ENCODE peak calls at places on chromosomes 7 and 10, in four cellular contexts. R is NT2/D1; O is CD4-positive, CD25-positive, alpha-beta regulatory T cell; P is epithelial cell of esophagus. F is an unnamed sample.

GRCh38 chr10:72490951-72491350 is 134.9 kb downstream of the MICU1 start:
- DNase-seq in R (no peak), O (no peak), P (peak; percentile 66), F (no peak)

GRCh38 chr10:128697437-128697836 is 571.2 kb upstream of the MKI67 start:
- DNase-seq in R (no peak), O (no peak), P (no peak), F (no peak)

GRCh38 chr10:18523025-18523424 is 128.4 kb downstream of the NSUN6 start:
- DNase-seq in R (no peak), O (no peak), P (no peak), F (no peak)

GRCh38 chr10:129046074-129046681 is 420.9 kb upstream of the MGMT start:
- DNase-seq in R (no peak), O (no peak), P (no peak), F (no peak)

GRCh38 chr7:12674861-12675260 is 12.6 kb upstream of the ARL4A start:
- DNase-seq in R (peak; percentile 52), O (peak; percentile 48), P (peak; percentile 59), F (peak; percentile 68)

GRCh38 chr7:132933076-132933466 is 148.8 kb downstream of the CHCHD3 start:
- DNase-seq in R (no peak), O (no peak), P (peak; percentile 51), F (no peak)

GRCh38 chr10:75395171-75395954 is 6.2 kb downstream of the ZNF503 start:
- DNase-seq in R (no peak), O (no peak), P (peak; percentile 52), F (no peak)

GRCh38 chr10:3047622-3047995 is 19.7 kb upstream of the PFKP start:
- DNase-seq in R (no peak), O (no peak), P (no peak), F (no peak)

GRCh38 chr7:107958764-107959526 is 44.0 kb downstream of the LAMB1 start:
- DNase-seq in R (no peak), O (no peak), P (peak; percentile 89), F (no peak)

GRCh38 chr10:121263407-121263783 is 334.8 kb downstream of the FGFR2 start:
- DNase-seq in R (no peak), O (no peak), P (no peak), F (no peak)

GRCh38 chr10:128421731-128422130 is 295.5 kb upstream of the MKI67 start:
- DNase-seq in R (no peak), O (no peak), P (no peak), F (no peak)

GRCh38 chr10:44056206-44056605 is 328.7 kb downstream of the CXCL12 start:
- DNase-seq in R (no peak), O (no peak), P (no peak), F (no peak)

GRCh38 chr10:80155696-80156215 is 23.2 kb downstream of the PLAC9 start:
- DNase-seq in R (no peak), O (no peak), P (no peak), F (no peak)

GRCh38 chr10:102665904-102666509 is 21.7 kb downstream of the TRIM8 start:
- DNase-seq in R (no peak), O (no peak), P (no peak), F (no peak)

GRCh38 chr7:138138244-138138643 is 62.0 kb downstream of the AKR1D1 start:
- DNase-seq in R (no peak), O (no peak), P (no peak), F (no peak)

F was measured in CD4-positive, alpha-beta memory T cell.